ENCODE peak calls at places on chromosomes 1 and 21, in seven cellular contexts. A is SK-N-SH, D is body of pancreas, B is Panc1, L is pancreas, G is choroid plexus epithelial cell, H is A549. Y is an unnamed sample.

GRCh38 chr21:39885119-39885848 is 18.0 kb downstream of the PCP4 start:
- DNase-seq in A (peak; percentile 8), D (peak; percentile 30), B (no peak), L (no peak), G (no peak), H (no peak), Y (peak; percentile 39)

GRCh38 chr1:43225168-43225567 is 44.6 kb upstream of the TMEM125 start:
- DNase-seq in A (no peak), D (no peak), B (no peak), L (no peak), G (peak; percentile 24), H (no peak), Y (peak; percentile 15)

GRCh38 chr1:59701376-59701775 is 113.4 kb upstream of the HOOK1 start:
- DNase-seq in A (no peak), D (no peak), B (no peak), L (no peak), G (peak; percentile 50), H (no peak), Y (no peak)

GRCh38 chr1:212513586-212513985 is 80.9 kb downstream of the NENF start:
- DNase-seq in A (no peak), D (no peak), B (no peak), L (no peak), G (no peak), H (no peak), Y (no peak)

GRCh38 chr1:38826262-38826661 is 33.3 kb downstream of the RRAGC start:
- DNase-seq in A (no peak), D (no peak), B (no peak), L (no peak), G (no peak), H (no peak), Y (no peak)

GRCh38 chr1:21913258-21913657 is 23.9 kb downstream of the HSPG2 start:
- DNase-seq in A (no peak), D (no peak), B (no peak), L (no peak), G (no peak), H (no peak), Y (no peak)

GRCh38 chr1:155038602-155039307 is 5.1 kb downstream of the DCST1 start:
- DNase-seq in A (no peak), D (no peak), B (no peak), L (no peak), G (peak; percentile 33), H (peak; percentile 77), Y (no peak)

GRCh38 chr1:86436041-86436440 is 12.1 kb downstream of the CLCA2 start:
- DNase-seq in A (no peak), D (no peak), B (no peak), L (no peak), G (peak; percentile 37), H (no peak), Y (no peak)

GRCh38 chr1:44114098-44114497 is 4.5 kb upstream of the KLF17 start:
- DNase-seq in A (no peak), D (no peak), B (no peak), L (no peak), G (no peak), H (no peak), Y (no peak)

GRCh38 chr1:32372149-32372756 is 9.9 kb downstream of the TSSK3 start:
- DNase-seq in A (no peak), D (no peak), B (no peak), L (no peak), G (no peak), H (no peak), Y (peak; percentile 86)

GRCh38 chr1:228902781-228903572 is 167.7 kb downstream of the RHOU start:
- DNase-seq in A (peak; percentile 70), D (peak; percentile 97), B (peak; percentile 89), L (peak; percentile 96), G (peak; percentile 97), H (peak; percentile 90), Y (no peak)

GRCh38 chr1:65911679-65912078 is 119.0 kb downstream of the PDE4B start:
- DNase-seq in A (no peak), D (no peak), B (no peak), L (no peak), G (no peak), H (no peak), Y (no peak)

GRCh38 chr1:209430821-209431259 is 152.7 kb upstream of the CAMK1G start:
- DNase-seq in A (no peak), D (no peak), B (no peak), L (no peak), G (no peak), H (no peak), Y (no peak)

GRCh38 chr1:246008256-246008901 is 498.7 kb downstream of the SMYD3 start:
- DNase-seq in A (no peak), D (no peak), B (no peak), L (no peak), G (no peak), H (no peak), Y (no peak)

GRCh38 chr1:173285046-173285445 is 77.9 kb upstream of the TNFSF4 start:
- DNase-seq in A (no peak), D (no peak), B (no peak), L (no peak), G (no peak), H (no peak), Y (no peak)

GRCh38 chr1:92970990-92971689 is 9.9 kb upstream of the DIPK1A start:
- DNase-seq in A (no peak), D (no peak), B (no peak), L (no peak), G (no peak), H (no peak), Y (no peak)

GRCh38 chr21:42671778-42672593 is 18.6 kb downstream of the PDE9A start:
- DNase-seq in A (no peak), D (no peak), B (no peak), L (no peak), G (no peak), H (no peak), Y (peak; percentile 78)

GRCh38 chr1:215079456-215079855 is 3.1 kb upstream of the KCNK2 start:
- DNase-seq in A (no peak), D (no peak), B (no peak), L (no peak), G (no peak), H (no peak), Y (no peak)

DNA sequence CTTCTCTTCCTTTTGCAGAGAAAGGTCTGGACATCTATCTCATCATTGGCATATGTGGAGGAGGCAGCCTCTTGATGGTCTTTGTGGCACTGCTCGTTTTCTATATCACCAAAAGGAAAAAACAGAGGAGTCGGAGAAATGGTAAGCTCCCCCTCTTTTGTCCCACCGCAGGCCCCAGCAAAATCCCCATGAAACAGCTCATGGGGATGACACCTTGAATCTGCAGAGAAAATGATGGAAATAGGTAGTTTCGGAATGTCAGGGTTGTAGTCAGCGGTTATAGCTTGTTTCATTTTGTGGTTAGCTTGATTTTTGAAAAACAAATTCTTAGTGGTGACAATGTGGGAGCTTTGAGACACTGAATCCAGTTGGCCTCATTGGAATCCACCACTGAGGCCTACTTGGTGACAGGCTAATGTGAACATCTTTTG is 10.3 kb downstream of the CD2 start:
- DNase-seq in A (no peak), D (no peak), B (no peak), L (no peak), G (no peak), H (no peak), Y (no peak)
- TF ChIP-seq CTCF in A (no peak), D (no peak), B (peak; percentile 30), L (no peak), G (no peak), H (no peak), Y (no peak)

GRCh38 chr1:47433037-47433421 is 4.8 kb upstream of the FOXD2 start:
- DNase-seq in A (no peak), D (no peak), B (no peak), L (no peak), G (no peak), H (no peak), Y (no peak)
- H3K4me3 ChIP-seq in A (no peak overlapping the region), D (no peak overlapping the region), B (no peak overlapping the region), L (no peak overlapping the region), G (peak overlapping the region; percentile 54), H (no peak overlapping the region), Y (no peak overlapping the region)

DNA sequence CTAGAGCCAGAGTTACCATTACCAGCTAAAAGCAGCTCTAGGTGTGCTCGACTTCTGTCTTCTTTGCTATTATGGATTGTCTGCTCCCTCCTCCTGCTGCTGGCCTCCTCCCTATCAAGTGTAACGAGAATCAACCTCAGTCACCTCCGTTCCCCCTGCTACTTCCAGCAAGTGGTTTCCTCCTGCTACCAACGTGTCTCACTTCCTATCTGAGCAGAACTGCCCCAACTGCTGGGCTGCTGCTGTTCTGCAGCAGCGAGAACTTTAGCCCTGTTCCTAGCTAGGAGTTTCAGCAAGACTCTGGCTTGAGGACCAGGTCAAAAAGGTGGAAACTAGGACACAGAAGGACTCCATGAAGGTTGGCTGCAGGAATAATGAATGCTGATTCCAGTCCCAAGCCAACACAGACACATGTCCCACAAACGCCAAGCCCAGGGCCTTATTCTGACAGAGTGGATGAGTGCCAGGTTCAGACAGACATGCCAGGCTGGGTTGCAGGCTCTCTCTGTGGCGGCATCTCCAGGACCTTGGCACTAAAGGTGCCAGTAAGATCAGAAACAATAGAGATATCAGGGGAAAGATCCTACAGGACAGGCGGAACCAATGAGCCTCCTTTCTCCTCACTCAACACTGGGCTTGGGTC is 46.9 kb downstream of the CD34 start:
- DNase-seq in A (no peak), D (no peak), B (no peak), L (no peak), G (no peak), H (no peak), Y (peak; percentile 90)
- TF ChIP-seq CTCF in A (no peak), D (no peak), B (no peak), L (no peak), G (no peak), H (no peak), Y (peak; percentile 8)

DNA sequence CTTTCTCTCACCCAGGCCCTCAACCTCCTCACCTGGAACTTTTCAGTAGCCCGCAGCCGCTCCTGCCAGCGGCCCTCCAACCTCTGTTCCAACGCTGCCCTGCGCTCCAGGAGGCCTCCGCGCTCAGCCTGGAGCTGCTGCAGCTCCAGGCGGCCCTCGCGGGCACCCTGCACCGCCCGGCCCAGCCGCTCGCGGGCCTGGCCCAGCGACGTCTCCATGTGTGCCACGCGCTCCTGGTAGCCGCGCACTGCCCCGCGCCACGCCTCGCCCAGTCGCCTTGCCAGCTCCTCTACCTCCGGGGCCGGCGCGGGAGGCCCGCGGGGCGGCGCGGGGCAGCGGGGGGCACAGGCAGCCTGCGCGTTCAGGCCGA is 772 bp downstream of the NES start:
- DNase-seq in A (peak; percentile 54), D (no peak), B (no peak), L (no peak), G (no peak), H (no peak), Y (no peak)
- H3K4me3 ChIP-seq in A (peak overlapping the region; percentile 71), D (no peak overlapping the region), B (peak overlapping the region; percentile 57), L (peak overlapping the region; percentile 11), G (peak overlapping the region; percentile 51), H (no peak overlapping the region), Y (no peak overlapping the region)

DNA sequence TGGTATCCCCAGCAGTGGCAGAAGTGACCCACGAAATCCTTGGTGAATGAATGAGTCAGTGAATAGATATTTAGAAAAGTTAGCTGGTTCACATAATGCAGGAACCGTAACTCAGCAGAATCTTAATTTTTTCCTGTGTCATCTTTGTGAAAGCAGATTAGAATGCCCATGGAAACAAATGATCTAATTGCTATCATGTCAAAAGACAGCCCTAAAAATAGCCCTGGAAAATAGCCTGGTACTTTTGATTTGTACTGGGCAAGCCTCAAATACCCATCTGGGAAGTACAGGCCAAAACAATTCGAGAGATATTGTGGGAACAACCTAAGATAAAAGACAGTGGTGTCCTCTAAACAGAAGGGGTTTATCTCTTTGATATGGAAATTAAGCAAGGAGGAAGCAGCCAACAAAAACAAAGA is 21.1 kb downstream of the FYB2 start:
- DNase-seq in A (no peak), D (no peak), B (no peak), L (no peak), G (peak; percentile 56), H (no peak), Y (no peak)
- TF ChIP-seq CTCF in A (no peak), D (no peak), B (no peak), L (no peak), G (no peak), H (no peak), Y (no peak)

GRCh38 chr1:36150296-36151132 is 1.2 kb upstream of the TRAPPC3 start:
- DNase-seq in A (peak; percentile 84), D (peak; percentile 97), B (peak; percentile 80), L (peak; percentile 93), G (peak; percentile 97), H (peak; percentile 93), Y (peak; percentile 92)
- H3K4me3 ChIP-seq in A (peak overlapping the region; percentile 24), D (no peak overlapping the region), B (peak overlapping the region; percentile 37), L (no peak overlapping the region), G (peak overlapping the region; percentile 18), H (no peak overlapping the region), Y (peak overlapping the region; percentile 47)